ENCODE peak calls at places on chromosomes 12 and 14, in eight cellular contexts. K is CD8-positive, alpha-beta memory T cell; E is caudate nucleus; G is AG04450; Q is CD4-positive, alpha-beta T cell; P is GM23338; C is thyroid gland; X is uterus. B is an unnamed sample.

GRCh38 chr12:117105902-117106301 is 6.7 kb upstream of the TESC start:
- DNase-seq in K (peak), E (no peak), G (no peak), Q (peak), P (no peak), C (no peak), X (no peak), B (no peak)

GRCh38 chr12:50786498-50787231 is 22.8 kb downstream of the ATF1 start:
- DNase-seq in K (no peak), E (no peak), G (peak), Q (no peak), P (peak), C (peak), X (no peak), B (no peak)

GRCh38 chr12:92021665-92022033 is 124.0 kb downstream of the BTG1 start:
- DNase-seq in K (no peak), E (no peak), G (no peak), Q (no peak), P (peak), C (no peak), X (no peak), B (no peak)

GRCh38 chr12:48351022-48351708 is 446 bp upstream of the ZNF641 start:
- DNase-seq in K (no peak), E (peak), G (peak), Q (no peak), P (peak), C (peak), X (peak), B (peak)

GRCh38 chr14:21987937-21988336 is 314.3 kb upstream of the OR4E1 start:
- DNase-seq in K (no peak), E (no peak), G (no peak), Q (no peak), P (peak), C (peak), X (no peak), B (no peak)

GRCh38 chr14:39212034-39212433 is 21.7 kb upstream of the MIA2 start:
- DNase-seq in K (no peak), E (no peak), G (no peak), Q (no peak), P (no peak), C (no peak), X (no peak), B (no peak)

GRCh38 chr12:13504074-13504473 is 307.5 kb downstream of the EMP1 start:
- DNase-seq in K (no peak), E (no peak), G (no peak), Q (no peak), P (no peak), C (no peak), X (no peak), B (no peak)

GRCh38 chr12:52929538-52929937 is 19.4 kb upstream of the KRT18 start:
- DNase-seq in K (no peak), E (no peak), G (no peak), Q (no peak), P (no peak), C (no peak), X (no peak), B (no peak)

GRCh38 chr12:32033411-32033810 is 73.2 kb upstream of the BICD1 start:
- DNase-seq in K (no peak), E (no peak), G (no peak), Q (no peak), P (no peak), C (peak), X (no peak), B (no peak)

GRCh38 chr14:33682746-33683145 is 268.1 kb downstream of the EGLN3 start:
- DNase-seq in K (no peak), E (no peak), G (peak), Q (no peak), P (no peak), C (no peak), X (peak), B (peak)

GRCh38 chr12:65881965-65882413 is 57.7 kb downstream of the HMGA2 start:
- DNase-seq in K (no peak), E (peak), G (no peak), Q (no peak), P (peak), C (peak), X (peak), B (peak)

GRCh38 chr12:27525373-27525772 is 1.4 kb downstream of the PPFIBP1 start:
- DNase-seq in K (no peak), E (no peak), G (no peak), Q (no peak), P (peak), C (no peak), X (no peak), B (no peak)

GRCh38 chr14:34527591-34527990 is 11.9 kb downstream of the EAPP start:
- DNase-seq in K (no peak), E (no peak), G (no peak), Q (no peak), P (no peak), C (no peak), X (no peak), B (no peak)

GRCh38 chr14:66443785-66444184 is 42.4 kb upstream of the CCDC196 start:
- DNase-seq in K (no peak), E (no peak), G (no peak), Q (no peak), P (no peak), C (no peak), X (no peak), B (no peak)

GRCh38 chr14:91883770-91884169 is 16.4 kb upstream of the TC2N start:
- DNase-seq in K (no peak), E (no peak), G (no peak), Q (no peak), P (no peak), C (peak), X (peak), B (peak)
- H3K27ac ChIP-seq in K (no peak), E (no peak), G (no peak), Q (no peak), P (no peak), C (peak), X (peak), B (peak)

GRCh38 chr12:1728824-1729223 is 38.0 kb downstream of the ADIPOR2 start:
- DNase-seq in K (no peak), E (no peak), G (no peak), Q (no peak), P (no peak), C (no peak), X (no peak), B (no peak)

GRCh38 chr12:1726753-1727152 is 35.9 kb downstream of the ADIPOR2 start:
- DNase-seq in K (no peak), E (no peak), G (no peak), Q (no peak), P (no peak), C (no peak), X (no peak), B (no peak)

GRCh38 chr12:1732914-1733313 is 42.0 kb downstream of the ADIPOR2 start:
- DNase-seq in K (peak), E (no peak), G (no peak), Q (no peak), P (no peak), C (no peak), X (no peak), B (no peak)

DNA sequence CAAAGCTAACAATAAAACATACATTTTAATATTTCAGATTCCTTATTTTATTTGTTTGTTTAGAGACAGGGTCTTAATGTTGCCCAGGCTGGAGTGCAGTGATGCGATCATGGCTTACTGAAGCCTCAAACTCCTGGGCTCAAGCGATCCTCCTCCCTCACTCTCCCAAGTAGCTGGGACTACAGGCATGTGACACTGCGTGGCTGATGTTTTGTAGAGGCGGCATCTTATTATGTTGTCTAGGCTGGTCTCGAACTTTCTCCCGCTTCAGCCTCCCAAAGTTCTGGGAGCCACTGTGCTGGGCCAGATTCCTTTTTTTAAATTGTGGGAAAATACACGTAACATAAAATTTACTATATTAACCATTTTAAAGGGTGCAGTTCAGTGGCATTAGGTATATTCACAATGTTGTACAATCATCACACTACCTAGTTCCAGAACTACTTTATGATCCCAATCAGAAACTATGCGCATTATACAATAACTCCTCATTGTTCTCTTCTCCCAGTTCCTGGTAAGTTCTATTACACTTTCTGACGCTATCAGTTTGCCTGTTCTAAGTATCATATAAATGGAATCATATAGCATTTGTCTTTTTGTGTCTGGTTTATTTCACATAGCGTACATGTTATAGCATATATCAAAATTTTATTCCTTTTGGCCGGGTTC is 40.3 kb downstream of the ADIPOR2 start:
- DNase-seq in K (no peak), E (no peak), G (no peak), Q (no peak), P (no peak), C (no peak), X (no peak), B (no peak)
- H3K27ac ChIP-seq in K (no peak), E (no peak), G (no peak), Q (no peak), P (no peak), C (no peak), X (no peak), B (no peak)

DNA sequence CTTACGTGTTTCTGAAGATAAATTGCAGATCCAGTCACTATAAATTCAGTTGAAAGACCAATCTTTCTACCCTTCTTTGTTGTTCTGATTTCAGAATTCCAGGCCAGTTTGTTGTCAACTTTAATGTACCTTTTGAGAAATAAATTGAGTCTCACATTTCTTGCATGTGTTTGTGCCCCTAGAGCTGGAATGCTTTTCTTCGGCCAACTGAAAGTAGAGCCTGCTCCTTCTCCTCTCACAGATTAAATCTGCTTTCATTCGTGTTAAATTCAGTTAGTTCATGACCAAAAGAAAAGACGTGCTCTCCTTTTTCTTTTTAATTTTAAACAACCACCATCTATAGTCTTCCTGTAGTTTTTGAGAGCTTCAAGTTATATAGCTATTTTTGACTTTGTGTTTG is 22.9 kb downstream of the SOCS2 start:
- DNase-seq in K (no peak), E (no peak), G (no peak), Q (no peak), P (no peak), C (no peak), X (no peak), B (no peak)
- H3K27ac ChIP-seq in K (no peak), E (no peak), G (no peak), Q (no peak), P (no peak), C (peak), X (peak), B (peak)

DNA sequence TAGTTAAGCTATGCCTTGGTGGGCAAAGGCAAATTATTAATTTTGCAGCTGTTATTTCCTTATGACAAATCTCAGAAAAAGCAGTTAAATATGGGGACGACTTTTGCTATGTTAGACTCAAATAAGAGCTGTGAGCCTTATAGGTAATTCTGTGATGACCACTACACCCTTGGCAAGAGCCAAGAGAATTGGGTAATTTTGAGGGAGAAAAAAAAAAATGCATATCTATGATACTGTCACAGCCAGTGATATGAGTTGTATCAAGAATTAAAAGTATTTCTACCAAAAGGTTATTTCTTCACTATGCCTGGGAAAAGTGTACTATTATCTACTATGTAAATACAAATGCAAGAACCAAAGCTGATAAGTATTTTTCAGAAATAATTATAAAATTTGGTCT is 43.9 kb downstream of the SCAF11 start:
- DNase-seq in K (no peak), E (no peak), G (no peak), Q (no peak), P (no peak), C (no peak), X (no peak), B (no peak)
- H3K27ac ChIP-seq in K (no peak), E (no peak), G (no peak), Q (no peak), P (no peak), C (no peak), X (no peak), B (no peak)

GRCh38 chr12:81229718-81230117 is 151.8 kb downstream of the ACSS3 start:
- DNase-seq in K (no peak), E (no peak), G (no peak), Q (no peak), P (no peak), C (no peak), X (no peak), B (no peak)
- H3K27ac ChIP-seq in K (no peak), E (no peak), G (no peak), Q (no peak), P (no peak), C (no peak), X (peak), B (no peak)

DNA sequence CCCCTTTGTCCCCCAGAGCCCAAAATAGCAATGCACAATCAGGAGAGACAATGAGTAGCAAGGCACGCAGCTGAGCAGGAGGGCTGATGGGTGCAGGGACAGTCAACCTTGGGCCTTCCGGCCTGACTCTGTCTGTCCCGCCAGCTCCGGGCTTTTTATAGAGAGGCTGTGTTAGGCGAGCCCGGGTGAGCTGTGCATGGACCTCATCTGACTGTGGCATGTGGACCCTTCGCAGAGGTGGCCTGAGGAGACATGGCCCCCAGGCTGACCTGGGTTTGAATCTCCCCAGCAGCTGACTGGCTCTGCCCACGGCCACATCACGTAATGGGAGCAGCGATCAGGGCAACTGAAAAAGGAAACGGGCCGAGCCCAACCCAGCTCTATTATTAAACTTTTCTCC is 177.9 kb downstream of the TSPAN9 start:
- DNase-seq in K (no peak), E (no peak), G (no peak), Q (no peak), P (no peak), C (no peak), X (no peak), B (peak)
- H3K27ac ChIP-seq in K (no peak), E (no peak), G (no peak), Q (no peak), P (no peak), C (no peak), X (no peak), B (peak)

DNA sequence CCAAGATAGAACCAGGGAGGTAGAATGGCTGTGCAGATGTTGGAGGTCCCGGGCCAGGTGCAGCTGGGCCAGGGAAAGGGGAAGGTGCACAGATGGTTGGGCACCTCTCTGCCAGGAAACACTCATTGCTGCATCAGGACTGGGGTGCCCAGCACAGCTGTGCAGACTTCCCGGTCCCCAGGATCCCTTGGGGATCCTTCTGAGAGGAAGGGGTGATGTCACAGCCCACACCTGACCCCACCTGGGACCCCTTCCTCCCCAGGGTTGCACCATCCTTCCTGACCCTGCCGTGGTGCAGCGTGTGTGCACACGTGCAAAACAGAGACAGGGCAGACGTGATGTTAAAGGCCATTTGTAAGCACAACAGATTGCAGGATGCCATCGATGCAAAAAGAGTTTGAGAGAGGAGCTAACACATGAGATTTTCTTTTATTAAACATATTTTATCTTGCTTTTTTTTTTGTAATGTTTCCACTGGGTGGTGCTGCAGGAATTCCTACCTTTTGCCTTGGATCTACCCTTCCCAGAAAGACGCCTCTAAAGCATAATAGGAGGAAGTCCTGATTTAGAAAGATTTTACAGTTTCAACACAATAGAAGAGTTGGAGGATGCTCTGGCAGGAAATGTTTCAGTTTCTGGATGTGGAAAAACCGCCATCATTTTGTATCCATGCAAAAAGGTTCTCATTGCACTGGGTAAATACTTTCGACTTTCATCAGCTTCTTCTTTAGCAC is 14.8 kb downstream of the ELK3 start:
- DNase-seq in K (no peak), E (no peak), G (no peak), Q (no peak), P (no peak), C (no peak), X (no peak), B (no peak)
- H3K27ac ChIP-seq in K (no peak), E (no peak), G (no peak), Q (peak), P (no peak), C (no peak), X (peak), B (peak)

DNA sequence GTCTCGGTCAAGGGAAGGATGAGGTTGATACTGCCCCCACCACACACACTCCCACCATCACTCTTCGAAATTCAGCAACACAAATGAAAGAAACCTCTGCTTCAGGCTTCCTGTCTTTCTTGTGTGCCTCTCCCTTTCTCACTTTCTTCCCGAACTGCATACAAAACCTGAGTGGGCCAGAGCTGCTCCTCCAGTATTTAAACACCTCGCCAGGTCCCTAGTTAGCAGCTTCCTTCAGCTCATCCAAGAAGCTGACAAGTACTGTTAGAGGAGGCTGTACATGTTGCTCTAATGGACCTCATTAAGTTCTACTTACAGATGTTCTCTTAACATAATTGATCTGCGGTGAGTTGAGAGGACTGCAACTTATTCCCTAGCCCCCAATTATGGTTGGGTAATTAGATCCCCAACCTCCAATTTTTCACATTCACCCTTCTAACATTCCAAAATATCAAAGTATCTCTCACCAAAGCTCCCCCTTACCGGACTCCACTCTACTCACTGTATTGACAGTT is 4.1 kb upstream of the LMO3 start:
- DNase-seq in K (no peak), E (no peak), G (no peak), Q (no peak), P (no peak), C (no peak), X (no peak), B (no peak)
- H3K27ac ChIP-seq in K (no peak), E (peak), G (no peak), Q (no peak), P (no peak), C (peak), X (peak), B (peak)

GRCh38 chr12:115873416-115874082 is 403.9 kb downstream of the MED13L start:
- DNase-seq in K (no peak), E (no peak), G (no peak), Q (no peak), P (no peak), C (no peak), X (no peak), B (no peak)
- H3K27ac ChIP-seq in K (no peak), E (no peak), G (no peak), Q (no peak), P (peak), C (no peak), X (no peak), B (no peak)